ENCODE peak calls at places on chromosomes 2 and 18, in five cellular contexts. I, R, P, O and G are unnamed samples. For H3K4me1, the result is how much of the 10 kb centered on the place peaks cover.

GRCh38 chr2:9178110-9178904 is 28.3 kb upstream of the ASAP2 start:
- DNase-seq in I (peak), R (peak), P (no peak), O (peak), G (no peak)

GRCh38 chr2:99504844-99505584 is 15.2 kb upstream of the REV1 start:
- DNase-seq in I (no peak), R (no peak), P (no peak), O (no peak), G (no peak)

GRCh38 chr2:134070281-134070731 is 183.6 kb upstream of the MGAT5 start:
- DNase-seq in I (no peak), R (no peak), P (no peak), O (no peak), G (no peak)

GRCh38 chr2:150491943-150492342 is 4.5 kb upstream of the RND3 start:
- DNase-seq in I (no peak), R (peak), P (no peak), O (no peak), G (no peak)

GRCh38 chr2:75208738-75209137 is 9.4 kb upstream of the TACR1 start:
- DNase-seq in I (peak), R (no peak), P (no peak), O (no peak), G (no peak)

GRCh38 chr2:196390243-196391148 is 219.1 kb upstream of the STK17B start:
- DNase-seq in I (no peak), R (peak), P (no peak), O (no peak), G (no peak)

GRCh38 chr2:20642026-20642971 is 8.6 kb downstream of the HS1BP3 start:
- DNase-seq in I (peak), R (peak), P (peak), O (peak), G (no peak)

GRCh38 chr2:1613731-1614354 is 130.5 kb downstream of the PXDN start:
- DNase-seq in I (peak), R (peak), P (peak), O (peak), G (no peak)

GRCh38 chr2:65464604-65465003 is 32.2 kb upstream of the SPRED2 start:
- DNase-seq in I (no peak), R (peak), P (no peak), O (no peak), G (no peak)

GRCh38 chr2:64262068-64262467 is 117.8 kb upstream of the PELI1 start:
- DNase-seq in I (no peak), R (no peak), P (no peak), O (peak), G (no peak)

GRCh38 chr2:18749912-18750526 is 160.7 kb upstream of the NT5C1B start:
- DNase-seq in I (peak), R (peak), P (no peak), O (peak), G (no peak)

GRCh38 chr2:219596954-219597551 is 604 bp upstream of the STK11IP start:
- DNase-seq in I (peak), R (peak), P (no peak), O (no peak), G (no peak)

GRCh38 chr2:15861898-15862297 is 78.5 kb upstream of the MYCN start:
- DNase-seq in I (no peak), R (no peak), P (no peak), O (no peak), G (no peak)

GRCh38 chr2:170525566-170525900 is 189.6 kb upstream of the SP5 start:
- DNase-seq in I (peak), R (peak), P (peak), O (peak), G (peak)

GRCh38 chr2:177753682-177754475 is 318.7 kb downstream of the PDE11A start:
- DNase-seq in I (peak), R (peak), P (peak), O (peak), G (peak)

GRCh38 chr2:240255811-240256703 is 115.6 kb upstream of the OTOS start:
- DNase-seq in I (peak), R (no peak), P (peak), O (peak), G (no peak)

GRCh38 chr2:67808112-67808511 is 254.7 kb downstream of the C1D start:
- DNase-seq in I (no peak), R (no peak), P (no peak), O (no peak), G (no peak)

GRCh38 chr2:11738589-11739436 is 7.6 kb upstream of the LPIN1 start:
- DNase-seq in I (peak), R (peak), P (peak), O (peak), G (peak)

GRCh38 chr2:79155826-79156476 is 3.6 kb downstream of the REG3A start:
- DNase-seq in I (no peak), R (no peak), P (no peak), O (no peak), G (no peak)

GRCh38 chr2:106975641-106976040 is 89.7 kb upstream of the ST6GAL2 start:
- DNase-seq in I (no peak), R (no peak), P (no peak), O (no peak), G (no peak)

GRCh38 chr18:57789105-57789504 is 14.0 kb downstream of the ATP8B1 start:
- DNase-seq in I (no peak), R (peak), P (no peak), O (no peak), G (peak)

GRCh38 chr2:7348761-7349160 is 431.5 kb downstream of the RNF144A start:
- DNase-seq in I (no peak), R (no peak), P (no peak), O (no peak), G (no peak)

GRCh38 chr2:6773007-6773693 is 92.6 kb downstream of the CMPK2 start:
- DNase-seq in I (peak), R (peak), P (peak), O (peak), G (no peak)

GRCh38 chr18:61322265-61322873 is 10.9 kb upstream of the CDH20 start:
- DNase-seq in I (peak), R (peak), P (no peak), O (peak), G (no peak)

GRCh38 chr2:33216508-33217182 is 259.8 kb upstream of the RASGRP3 start:
- DNase-seq in I (no peak), R (peak), P (peak), O (no peak), G (no peak)

GRCh38 chr18:54765636-54766035 is 62.6 kb upstream of the RAB27B start:
- DNase-seq in I (no peak), R (no peak), P (no peak), O (no peak), G (no peak)

GRCh38 chr2:180012523-180012922 is 5.4 kb upstream of the CWC22 start:
- DNase-seq in I (no peak), R (peak), P (no peak), O (no peak), G (no peak)

GRCh38 chr2:78861546-78861945 is 164.0 kb upstream of the REG3G start:
- DNase-seq in I (peak), R (peak), P (no peak), O (no peak), G (no peak)

GRCh38 chr2:241350878-241351639 is 5.0 kb upstream of the FARP2 start:
- DNase-seq in I (no peak), R (no peak), P (no peak), O (no peak), G (no peak)

DNA sequence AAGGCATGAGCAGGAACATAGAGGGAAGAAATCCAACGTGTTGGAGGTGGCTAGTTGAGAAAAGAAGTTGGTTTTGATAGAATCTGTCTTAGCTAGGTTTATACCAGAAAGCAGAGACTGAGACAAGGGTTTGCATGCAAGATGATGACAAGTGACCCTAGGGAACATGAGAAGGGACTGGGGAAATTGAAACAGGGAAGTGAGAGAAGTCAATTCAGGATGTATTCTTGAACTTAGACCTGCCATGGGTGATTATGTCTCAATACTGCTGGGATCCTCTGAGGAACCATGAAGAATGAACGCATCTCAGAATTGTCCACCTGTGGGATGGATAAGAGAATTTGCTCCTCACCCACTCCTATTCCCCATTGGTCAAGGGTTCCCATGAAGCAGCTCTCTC is 20.5 kb downstream of the IL36A start:
- DNase-seq in I (no peak), R (no peak), P (no peak), O (no peak), G (no peak)
- H3K4me1 ChIP-seq in I (under half), R (under half), P (under half), O (under half), G (under half)

GRCh38 chr2:189885368-189885767 is 101.1 kb downstream of the PMS1 start:
- DNase-seq in I (no peak), R (no peak), P (no peak), O (no peak), G (no peak)
- H3K4me1 ChIP-seq in I (under half), R (under half), P (under half), O (under half), G (under half)

GRCh38 chr2:175136334-175137215 is 31.4 kb downstream of the ATF2 start:
- DNase-seq in I (no peak), R (no peak), P (no peak), O (no peak), G (no peak)

GRCh38 chr2:175135177-175135576 is 32.8 kb downstream of the ATF2 start:
- DNase-seq in I (no peak), R (no peak), P (no peak), O (no peak), G (no peak)

GRCh38 chr2:175126661-175127060 is 41.3 kb downstream of the ATF2 start:
- DNase-seq in I (no peak), R (no peak), P (no peak), O (no peak), G (no peak)

GRCh38 chr2:175131252-175131651 is 36.8 kb downstream of the ATF2 start:
- DNase-seq in I (no peak), R (no peak), P (no peak), O (no peak), G (no peak)
- H3K4me1 ChIP-seq in I (under half), R (under half), P (under half), O (under half), G (under half)

GRCh38 chr2:119480184-119480583 is 44.1 kb downstream of the SCTR start:
- DNase-seq in I (no peak), R (no peak), P (no peak), O (no peak), G (no peak)
- H3K4me1 ChIP-seq in I (under half), R (under half), P (under half), O (under half), G (under half)

GRCh38 chr2:54523336-54523959 is 67.3 kb downstream of the SPTBN1 start:
- DNase-seq in I (no peak), R (peak), P (no peak), O (no peak), G (no peak)

GRCh38 chr2:54525321-54525720 is 69.2 kb downstream of the SPTBN1 start:
- DNase-seq in I (no peak), R (no peak), P (no peak), O (no peak), G (no peak)

GRCh38 chr2:54526226-54526879 is 70.2 kb downstream of the SPTBN1 start:
- DNase-seq in I (no peak), R (no peak), P (no peak), O (no peak), G (no peak)

GRCh38 chr2:54522624-54523281 is 66.6 kb downstream of the SPTBN1 start:
- DNase-seq in I (peak), R (peak), P (no peak), O (peak), G (no peak)

GRCh38 chr2:54524236-54524991 is 68.3 kb downstream of the SPTBN1 start:
- DNase-seq in I (peak), R (peak), P (no peak), O (no peak), G (no peak)
- H3K4me1 ChIP-seq in I (under half), R (half or more), P (under half), O (under half), G (under half)

GRCh38 chr18:23682472-23682871 is 6.8 kb upstream of the LAMA3 start:
- DNase-seq in I (no peak), R (no peak), P (no peak), O (no peak), G (no peak)

GRCh38 chr18:23683155-23683554 is 6.1 kb upstream of the LAMA3 start:
- DNase-seq in I (no peak), R (no peak), P (no peak), O (no peak), G (no peak)

GRCh38 chr18:23683671-23684070 is 5.6 kb upstream of the LAMA3 start:
- DNase-seq in I (no peak), R (peak), P (no peak), O (no peak), G (no peak)

GRCh38 chr18:23682045-23682444 is 7.2 kb upstream of the LAMA3 start:
- DNase-seq in I (no peak), R (no peak), P (no peak), O (no peak), G (no peak)

DNA sequence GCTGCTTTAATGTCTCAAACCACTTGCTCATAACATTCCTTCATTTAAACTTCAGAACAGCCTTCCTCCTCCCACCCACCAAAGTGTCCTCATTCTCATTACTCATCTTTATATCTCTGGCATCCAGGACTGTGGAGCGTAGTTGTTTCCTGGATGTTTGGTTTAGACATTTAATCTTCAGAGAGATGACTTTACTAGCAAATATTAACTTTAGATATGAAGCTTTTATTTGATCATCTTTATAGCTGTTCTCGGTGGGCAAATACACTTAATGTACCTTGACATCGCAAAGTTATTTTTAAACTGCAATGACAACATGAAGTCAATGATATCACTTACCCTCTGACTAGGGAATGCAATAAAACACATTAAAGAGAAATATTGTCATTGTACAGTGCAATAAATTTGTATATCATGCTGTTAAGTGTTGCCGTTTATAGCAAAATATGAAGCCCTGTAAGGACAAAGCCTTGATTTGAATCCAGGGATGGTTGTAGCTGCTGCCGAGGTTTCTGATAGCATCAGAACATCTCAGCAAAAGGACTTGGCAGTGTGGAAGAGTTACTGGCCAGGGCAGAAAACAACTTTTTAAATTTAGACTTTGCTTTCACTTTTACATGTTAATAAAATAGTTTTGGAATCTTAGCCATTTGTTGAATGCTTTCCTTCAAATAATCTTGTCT is 4.6 kb upstream of the LAMA3 start:
- DNase-seq in I (no peak), R (peak), P (no peak), O (no peak), G (no peak)
- H3K4me1 ChIP-seq in I (under half), R (under half), P (under half), O (under half), G (under half)

DNA sequence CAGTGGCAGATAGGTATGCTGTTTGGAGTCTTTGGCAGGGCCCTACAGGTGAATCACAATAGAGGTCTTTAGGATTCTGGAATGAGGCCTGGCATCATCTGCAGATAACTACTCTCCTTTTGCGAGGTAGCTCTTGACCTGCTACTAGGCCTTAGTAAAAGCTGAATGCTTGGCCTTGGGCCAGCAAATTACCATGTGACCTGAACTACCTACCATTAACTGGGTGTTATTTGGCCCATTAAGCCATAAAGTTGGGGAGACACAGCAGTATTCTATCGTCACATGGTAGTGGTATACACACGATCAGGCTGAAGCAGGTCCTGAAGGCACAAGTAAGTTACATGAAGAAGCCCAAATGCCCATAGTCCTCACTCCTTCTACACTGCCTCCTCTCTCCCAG is 178.2 kb downstream of the PPP1R1C start:
- DNase-seq in I (no peak), R (no peak), P (no peak), O (no peak), G (no peak)
- H3K4me1 ChIP-seq in I (under half), R (under half), P (under half), O (under half), G (under half)

DNA sequence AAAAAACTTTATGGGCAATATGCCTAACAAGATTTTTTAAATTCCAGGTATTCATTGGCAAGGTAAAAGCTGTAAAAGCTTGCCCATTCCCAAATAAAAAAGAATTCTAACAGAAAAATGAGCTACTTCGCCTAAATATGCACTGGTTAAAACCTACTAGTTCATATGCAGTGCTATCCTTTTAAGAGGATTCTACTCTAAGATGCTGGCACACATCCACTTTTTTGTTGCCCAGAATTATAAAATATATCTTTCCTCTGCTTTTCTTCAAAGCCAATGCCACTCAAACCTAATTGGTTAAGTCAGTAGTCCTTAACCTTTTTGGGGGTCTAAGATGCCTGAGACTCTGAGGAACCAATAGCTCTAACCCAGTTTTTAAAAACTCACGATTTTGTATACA is 3.2 kb downstream of the XPO1 start:
- DNase-seq in I (no peak), R (peak), P (no peak), O (no peak), G (no peak)
- H3K4me1 ChIP-seq in I (under half), R (under half), P (under half), O (under half), G (under half)

DNA sequence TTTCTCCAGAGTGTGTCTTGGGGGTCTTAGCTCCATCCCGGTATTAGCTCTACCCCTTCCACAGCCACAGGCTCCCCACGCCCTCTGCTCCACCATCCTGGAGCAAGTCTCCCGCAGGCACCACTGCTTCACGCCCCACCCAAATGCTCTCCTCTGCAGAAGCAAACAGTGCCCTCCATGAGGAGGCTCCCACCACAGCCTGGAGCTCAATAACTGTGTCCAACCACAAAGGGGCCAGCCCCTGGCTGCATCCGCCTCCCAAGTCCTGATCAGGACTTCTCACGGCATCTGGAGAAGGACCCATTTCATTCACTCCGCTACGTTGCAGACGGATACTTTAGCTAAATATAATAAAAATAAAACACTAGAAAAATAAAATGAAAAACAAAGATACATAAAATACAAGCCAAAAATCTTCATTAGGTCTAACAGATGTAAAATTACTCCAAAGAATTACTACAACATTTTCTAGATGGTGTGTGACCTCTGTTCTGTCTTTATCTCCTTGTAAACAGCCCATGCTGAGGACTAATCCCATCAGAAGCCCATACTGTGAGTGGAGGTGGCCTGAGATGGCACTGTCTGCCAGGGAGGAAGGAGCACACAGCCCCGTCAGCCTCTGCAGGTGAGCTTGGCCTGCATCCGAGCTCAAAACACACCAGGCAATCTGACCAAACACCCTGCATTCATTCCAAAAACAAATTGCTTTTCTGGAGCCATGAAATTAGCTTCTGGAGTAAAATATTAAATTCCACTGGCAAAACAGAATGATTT is 210.8 kb upstream of the RAB6C start:
- DNase-seq in I (no peak), R (no peak), P (no peak), O (peak), G (no peak)
- H3K4me1 ChIP-seq in I (under half), R (under half), P (under half), O (under half), G (under half)

DNA sequence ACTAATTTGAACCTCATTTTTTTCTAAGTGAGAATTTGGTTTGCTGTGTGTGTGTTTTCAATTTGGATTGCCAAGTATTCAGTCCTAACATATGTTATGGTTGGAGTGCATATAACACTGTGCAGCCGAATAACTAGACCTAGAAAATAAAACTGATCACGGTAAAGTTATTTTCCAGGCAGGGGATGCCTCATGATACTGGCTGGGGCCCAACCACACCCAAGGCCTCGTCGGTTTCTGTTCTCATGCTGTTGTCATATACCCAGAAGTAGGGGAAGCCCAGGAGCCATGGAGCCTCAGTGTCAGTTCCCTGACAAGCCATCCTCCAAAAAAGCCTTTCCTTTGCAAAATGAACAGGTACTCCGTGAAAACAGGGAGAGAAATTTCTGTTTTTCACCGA is 160.2 kb downstream of the GBX2 start:
- DNase-seq in I (no peak), R (peak), P (no peak), O (no peak), G (no peak)
- H3K4me1 ChIP-seq in I (under half), R (under half), P (under half), O (under half), G (under half)